ENCODE peak calls at places on chromosomes 6 and 20, in nine cellular contexts. U, W, N, O, M, X, S, Z and Y are unnamed samples.

GRCh38 chr6:162907876-162908481 is 180.2 kb downstream of the PACRG start:
- DNase-seq in U (no peak), W (peak), N (peak), O (no peak), M (peak), X (peak), S (no peak), Z (no peak), Y (no peak)

GRCh38 chr6:17927705-17928104 is 59.7 kb downstream of the KIF13A start:
- DNase-seq in U (no peak), W (no peak), N (peak), O (no peak), M (no peak), X (no peak), S (no peak), Z (no peak), Y (no peak)

GRCh38 chr6:157280947-157281346 is 42.4 kb downstream of the TMEM242 start:
- DNase-seq in U (no peak), W (no peak), N (no peak), O (no peak), M (no peak), X (no peak), S (no peak), Z (no peak), Y (no peak)

GRCh38 chr20:20017852-20018245 is 687 bp downstream of the NAA20 start:
- DNase-seq in U (no peak), W (no peak), N (no peak), O (no peak), M (peak), X (no peak), S (no peak), Z (no peak), Y (no peak)

GRCh38 chr6:170360476-170360875 is 53.9 kb downstream of the FAM120B start:
- DNase-seq in U (no peak), W (peak), N (peak), O (no peak), M (no peak), X (peak), S (no peak), Z (no peak), Y (no peak)

GRCh38 chr20:40754372-40754943 is 65.4 kb upstream of the MAFB start:
- DNase-seq in U (no peak), W (peak), N (peak), O (no peak), M (no peak), X (no peak), S (peak), Z (no peak), Y (peak)

GRCh38 chr6:43181942-43182860 is at the start of gene CUL9:
- DNase-seq in U (no peak), W (peak), N (peak), O (peak), M (peak), X (peak), S (peak), Z (peak), Y (no peak)

GRCh38 chr6:125950293-125950692 is 6.3 kb upstream of the HINT3 start:
- DNase-seq in U (no peak), W (peak), N (peak), O (no peak), M (no peak), X (peak), S (no peak), Z (no peak), Y (no peak)

GRCh38 chr6:75524322-75524972 is 30.8 kb upstream of the FILIP1 start:
- DNase-seq in U (peak), W (peak), N (peak), O (no peak), M (peak), X (peak), S (peak), Z (no peak), Y (peak)

GRCh38 chr6:21712213-21712612 is 118.7 kb downstream of the SOX4 start:
- DNase-seq in U (no peak), W (no peak), N (no peak), O (no peak), M (peak), X (no peak), S (no peak), Z (no peak), Y (no peak)